ENCODE peak calls at places on chromosomes 4 and X, in five cellular contexts. I, J, Q, Z and X are unnamed samples.

GRCh38 chr4:159160242-159160641 is 57.4 kb downstream of the RAPGEF2 start:
- DNase-seq in I (no peak), Z (no peak), J (no peak), Q (no peak), X (no peak)

GRCh38 chrX:148288451-148288850 is 212.0 kb upstream of the AFF2 start:
- DNase-seq in Z (no peak), Q (no peak), I (no peak), J (no peak), X (no peak)

GRCh38 chr4:6788123-6788522 is 5.6 kb downstream of the KIAA0232 start:
- DNase-seq in Q (peak; percentile 35), J (no peak), I (no peak), Z (no peak), X (no peak)

GRCh38 chr4:2042207-2042946 is 16.8 kb upstream of the NAT8L start:
- DNase-seq in I (no peak), J (peak; percentile 79), Q (peak; percentile 62), Z (no peak), X (no peak)

GRCh38 chr4:84578540-84579409 is 4.2 kb upstream of the CDS1 start:
- DNase-seq in I (peak; percentile 76), Q (peak; percentile 67), J (no peak), Z (peak; percentile 17), X (peak; percentile 41)

GRCh38 chrX:19683817-19684216 is 168.5 kb upstream of the MAP3K15 start:
- DNase-seq in J (no peak), Z (no peak), Q (no peak), I (no peak), X (no peak)

GRCh38 chr4:181418491-181418890 is 824.7 kb upstream of the TENM3 start:
- DNase-seq in Z (no peak), Q (no peak), J (no peak), I (no peak), X (no peak)

GRCh38 chr4:169765845-169766244 is 8.1 kb upstream of the HPF1 start:
- DNase-seq in Z (no peak), I (no peak), J (no peak), Q (no peak), X (peak; percentile 9)

GRCh38 chr4:6942238-6942800 is 32.7 kb downstream of the TBC1D14 start:
- DNase-seq in J (peak; percentile 69), Q (peak; percentile 94), Z (no peak), I (peak; percentile 49), X (no peak)

GRCh38 chr4:10289534-10289899 is 167.7 kb downstream of the ZNF518B start:
- DNase-seq in J (no peak), I (no peak), Q (no peak), Z (no peak), X (no peak)

GRCh38 chrX:141133272-141133671 is 43.7 kb downstream of the LDOC1 start:
- DNase-seq in Z (no peak), J (no peak), Q (no peak), I (no peak), X (no peak)

GRCh38 chr4:124278477-124278876 is 434.1 kb downstream of the ANKRD50 start:
- DNase-seq in J (no peak), I (peak; percentile 90), Q (no peak), Z (no peak), X (no peak)

GRCh38 chr4:1048781-1049590 is 37.6 kb downstream of the FGFRL1 start:
- DNase-seq in Z (no peak), Q (peak; percentile 89), I (no peak), J (no peak), X (no peak)

GRCh38 chrX:17559728-17560379 is 177.4 kb upstream of the SCML1 start:
- DNase-seq in Q (no peak), I (peak; percentile 66), J (no peak), Z (no peak), X (no peak)

GRCh38 chr4:56575820-56576429 is 70.3 kb downstream of the ARL9 start:
- DNase-seq in Q (peak; percentile 42), Z (no peak), J (peak; percentile 12), I (peak; percentile 14), X (peak; percentile 41)

GRCh38 chr4:169975837-169976796 is 50.1 kb downstream of the MFAP3L start:
- DNase-seq in Q (no peak), J (no peak), I (no peak), Z (no peak), X (peak; percentile 98)

GRCh38 chr4:181946902-181947301 is 296.3 kb upstream of the TENM3 start:
- DNase-seq in Q (no peak), I (no peak), Z (no peak), J (no peak), X (no peak)

GRCh38 chr4:41145571-41146078 is 68.7 kb downstream of the APBB2 start:
- DNase-seq in Z (no peak), I (no peak), Q (no peak), J (no peak), X (no peak)

GRCh38 chrX:132412208-132412607 is 76.6 kb downstream of the MBNL3 start:
- DNase-seq in Z (no peak), J (no peak), Q (no peak), I (peak; percentile 87), X (no peak)

GRCh38 chrX:102745513-102746133 is 25.1 kb downstream of the GPRASP3 start:
- DNase-seq in I (peak; percentile 75), Q (no peak), Z (no peak), J (no peak), X (no peak)

GRCh38 chr4:147109800-147110199 is 164.1 kb upstream of the TTC29 start:
- DNase-seq in J (no peak), I (no peak), Z (no peak), Q (no peak), X (no peak)

GRCh38 chr4:158624889-158625478 is 46.7 kb downstream of the C4orf46 start:
- DNase-seq in J (peak; percentile 27), I (peak; percentile 71), Z (peak; percentile 57), Q (peak; percentile 59), X (peak; percentile 75)

GRCh38 chr4:8306511-8307021 is 37.0 kb downstream of the HTRA3 start:
- DNase-seq in J (no peak), Z (no peak), I (no peak), Q (no peak), X (no peak)

GRCh38 chrX:45434231-45434630 is 233.6 kb upstream of the DIPK2B start:
- DNase-seq in J (no peak), I (peak; percentile 47), Z (no peak), Q (no peak), X (no peak)

GRCh38 chrX:31126205-31126604 is 54.4 kb upstream of the FTHL17 start:
- DNase-seq in Q (no peak), I (peak; percentile 56), J (no peak), Z (no peak), X (no peak)

GRCh38 chrX:96112689-96113088 is 572.0 kb upstream of the DIAPH2 start:
- DNase-seq in J (no peak), Q (no peak), Z (no peak), I (no peak), X (no peak)

GRCh38 chr4:15197005-15197404 is 194.7 kb downstream of the CPEB2 start:
- DNase-seq in Z (no peak), I (peak; percentile 77), J (no peak), Q (peak; percentile 26), X (peak; percentile 24)

GRCh38 chrX:154419688-154420401 is 8.5 kb downstream of the TAFAZZIN start:
- DNase-seq in I (no peak), Q (no peak), Z (no peak), J (no peak), X (no peak)

GRCh38 chr4:89737888-89738287 is 99.1 kb downstream of the SNCA start:
- DNase-seq in Z (no peak), J (no peak), I (no peak), Q (no peak), X (no peak)

GRCh38 chrX:148552775-148553174 is 52.4 kb downstream of the AFF2 start:
- DNase-seq in J (no peak), Z (no peak), I (peak; percentile 24), Q (peak; percentile 9), X (peak; percentile 18)